ENCODE peak calls at places on chromosomes 5 and 9, in eight cellular contexts. P is lung microvascular endothelial cell; W is Kasumi-1; G is neuronal stem cell; L is brain microvascular endothelial cell; E is AG09309; D is stimulated activated CD8-positive, alpha-beta memory T cell treated with anti-CD3 and anti-CD28 coated beads, Interleukin-15, amount 100 ng/mL, for 1 hour; C is kidney tubule cell. A is an unnamed sample.

GRCh38 chr5:10555134-10555733 is 8.6 kb upstream of the ANKRD33B start:
- DNase-seq in L (peak), G (no peak), D (no peak), P (peak), W (no peak), C (peak), E (peak), A (no peak)

GRCh38 chr5:31361906-31362900 is 168.7 kb downstream of the CDH6 start:
- DNase-seq in E (no peak), G (no peak), L (peak), D (no peak), W (no peak), C (peak), P (no peak), A (peak)

GRCh38 chr5:1709186-1709803 is 90.3 kb downstream of the MRPL36 start:
- DNase-seq in D (no peak), G (no peak), L (no peak), P (no peak), E (no peak), C (peak), W (no peak), A (no peak)

GRCh38 chr9:6598249-6598725 is 47.2 kb downstream of the GLDC start:
- DNase-seq in P (no peak), D (no peak), C (peak), L (no peak), G (no peak), W (no peak), E (no peak), A (no peak)

GRCh38 chr9:976258-976804 is at the start of gene DMRT3:
- DNase-seq in E (no peak), G (peak), L (no peak), C (no peak), W (no peak), D (no peak), P (no peak), A (no peak)

GRCh38 chr5:139481580-139482049 is 943 bp downstream of the STING1 start:
- DNase-seq in D (no peak), W (peak), L (no peak), G (no peak), C (peak), P (no peak), E (no peak), A (no peak)

GRCh38 chr5:150140830-150141229 is 14.8 kb downstream of the PDGFRB start:
- DNase-seq in W (no peak), L (peak), P (no peak), D (no peak), G (no peak), E (no peak), C (no peak), A (peak)

GRCh38 chr9:89795555-89796195 is 190.9 kb downstream of the GADD45G start:
- DNase-seq in C (no peak), P (no peak), E (no peak), G (no peak), L (no peak), W (no peak), D (no peak), A (no peak)

GRCh38 chr5:123809594-123810172 is 297.7 kb downstream of the CSNK1G3 start:
- DNase-seq in L (no peak), P (no peak), G (no peak), C (peak), D (no peak), E (no peak), W (no peak), A (no peak)

GRCh38 chr5:98104454-98105188 is 668.8 kb upstream of the RGMB start:
- DNase-seq in L (no peak), W (no peak), C (no peak), E (no peak), P (no peak), G (no peak), D (no peak), A (no peak)

GRCh38 chr5:52842111-52842510 is 54.4 kb downstream of the ITGA1 start:
- DNase-seq in D (no peak), E (no peak), P (no peak), W (no peak), L (no peak), C (peak), G (no peak), A (no peak)

GRCh38 chr9:99222416-99223280 is 566 bp downstream of the SEC61B start:
- DNase-seq in E (no peak), L (peak), G (no peak), D (no peak), W (no peak), C (no peak), P (no peak), A (no peak)

GRCh38 chr5:51567636-51568035 is 184.4 kb downstream of the ISL1 start:
- DNase-seq in P (no peak), E (no peak), D (no peak), L (no peak), C (no peak), W (no peak), G (no peak), A (no peak)

GRCh38 chr9:93674580-93675335 is 98.4 kb downstream of the PHF2 start:
- DNase-seq in L (no peak), W (no peak), D (no peak), P (no peak), G (no peak), C (no peak), E (no peak), A (no peak)

GRCh38 chr5:36417668-36418067 is 116.0 kb upstream of the RANBP3L start:
- DNase-seq in D (no peak), W (no peak), L (no peak), C (peak), G (no peak), P (no peak), E (no peak), A (no peak)

GRCh38 chr9:112000743-112001142 is 104.1 kb downstream of the UGCG start:
- DNase-seq in P (no peak), L (no peak), E (no peak), C (no peak), G (no peak), D (no peak), W (no peak), A (no peak)

GRCh38 chr5:89320889-89321288 is 437.9 kb upstream of the MEF2C start:
- DNase-seq in G (no peak), L (no peak), E (no peak), W (no peak), C (no peak), P (no peak), D (no peak), A (no peak)

GRCh38 chr5:146368137-146368536 is 29.5 kb downstream of the POU4F3 start:
- DNase-seq in W (no peak), L (no peak), C (peak), E (no peak), D (no peak), P (no peak), G (no peak), A (no peak)

GRCh38 chr5:97764700-97765099 is 581.7 kb upstream of the RIOK2 start:
- DNase-seq in E (peak), C (peak), G (no peak), W (no peak), D (no peak), P (no peak), L (peak), A (peak)

A was measured in AG04449.